ENCODE peak calls at places on chromosome 17, in five cellular contexts. L, Y, X, U and V are unnamed samples.

GRCh38 chr17:3762922-3763776 is 37.8 kb downstream of the ITGAE start:
- DNase-seq in L (no peak), U (no peak), Y (no peak), X (no peak), V (no peak)

GRCh38 chr17:58541249-58541648 is 26.8 kb upstream of the MTMR4 start:
- DNase-seq in L (peak; percentile 29), Y (no peak), U (no peak), X (no peak), V (no peak)

GRCh38 chr17:8740486-8740885 is 4.2 kb downstream of the CCDC42 start:
- DNase-seq in U (no peak), Y (peak; percentile 39), X (no peak), L (peak; percentile 5), V (no peak)

GRCh38 chr17:1647802-1648581 is 1.7 kb downstream of the RILP start:
- DNase-seq in X (no peak), U (no peak), L (no peak), Y (no peak), V (peak; percentile 85)

GRCh38 chr17:81890447-81891302 is 711 bp downstream of the ALYREF start:
- DNase-seq in L (peak; percentile 52), Y (no peak), X (no peak), U (no peak), V (peak; percentile 62)

GRCh38 chr17:58529275-58529674 is 14.8 kb upstream of the MTMR4 start:
- DNase-seq in U (no peak), X (no peak), Y (no peak), L (no peak), V (no peak)

GRCh38 chr17:40538019-40538935 is 27.0 kb downstream of the CCR7 start:
- DNase-seq in U (no peak), Y (no peak), L (peak; percentile 4), X (peak; percentile 78), V (peak; percentile 70)

GRCh38 chr17:81282876-81283275 is 12.2 kb downstream of the SLC38A10 start:
- DNase-seq in U (no peak), Y (no peak), X (no peak), L (no peak), V (no peak)

GRCh38 chr17:29359777-29360176 is 30.4 kb upstream of the TAOK1 start:
- DNase-seq in Y (no peak), U (no peak), L (no peak), X (no peak), V (no peak)

GRCh38 chr17:65287040-65287439 is 149.9 kb downstream of the RGS9 start:
- DNase-seq in U (no peak), X (no peak), L (no peak), Y (no peak), V (no peak)

GRCh38 chr17:51701501-51701900 is 441.2 kb downstream of the UTP18 start:
- DNase-seq in L (no peak), U (no peak), X (no peak), Y (no peak), V (no peak)

GRCh38 chr17:38352245-38353083 is 820 bp downstream of the SOCS7 start:
- DNase-seq in L (peak; percentile 66), U (no peak), X (peak; percentile 58), Y (no peak), V (no peak)

GRCh38 chr17:1412185-1413110 is 12.4 kb upstream of the YWHAE start:
- DNase-seq in L (no peak), U (no peak), X (peak; percentile 52), Y (no peak), V (no peak)

GRCh38 chr17:48457080-48457836 is 27.2 kb upstream of the SKAP1 start:
- DNase-seq in Y (peak; percentile 57), L (peak; percentile 84), U (no peak), X (peak; percentile 65), V (peak; percentile 76)

GRCh38 chr17:72611172-72611571 is 481.3 kb downstream of the SLC39A11 start:
- DNase-seq in Y (no peak), X (no peak), U (no peak), L (no peak), V (no peak)

GRCh38 chr17:76550712-76551615 is 11.1 kb downstream of the PRCD start:
- DNase-seq in U (no peak), Y (no peak), L (peak; percentile 74), X (no peak), V (no peak)

GRCh38 chr17:67492251-67492740 is 115.2 kb downstream of the PITPNC1 start:
- DNase-seq in Y (no peak), U (no peak), L (no peak), X (no peak), V (no peak)

GRCh38 chr17:46770439-46770817 is 48.1 kb downstream of the WNT3 start:
- DNase-seq in X (no peak), U (no peak), Y (no peak), L (no peak), V (no peak)

GRCh38 chr17:65868881-65869280 is 307.4 kb upstream of the AXIN2 start:
- DNase-seq in X (no peak), Y (no peak), L (no peak), U (no peak), V (no peak)

GRCh38 chr17:83160443-83161297 is 81.3 kb downstream of the METRNL start:
- DNase-seq in L (no peak), X (peak; percentile 37), Y (no peak), U (no peak), V (peak; percentile 54)

GRCh38 chr17:67652433-67652832 is 65.3 kb upstream of the NOL11 start:
- DNase-seq in Y (no peak), U (no peak), L (peak; percentile 40), X (no peak), V (no peak)

GRCh38 chr17:42178817-42179216 is 2.1 kb downstream of the KCNH4 start:
- DNase-seq in Y (peak; percentile 21), X (no peak), L (no peak), U (no peak), V (no peak)